ENCODE peak calls at places on chromosomes 16 and 17, in six cellular contexts. One of them, this sample, is unnamed.

GRCh38 chr16:1183235-1183907 is 30.5 kb downstream of the CACNA1H start:
- DNase-seq in GM23338: no peak
- DNase-seq in MM.1S: no peak
- DNase-seq in SK-N-SH: peak; percentile 55
- DNase-seq in PC-3: no peak
- DNase-seq in GM23248: peak; percentile 72
- DNase-seq in this sample: peak; percentile 75

GRCh38 chr17:67557921-67558320 is 159.8 kb upstream of the NOL11 start:
- DNase-seq in GM23248: peak; percentile 77
- DNase-seq in MM.1S: no peak
- DNase-seq in SK-N-SH: no peak
- DNase-seq in PC-3: no peak
- DNase-seq in GM23338: no peak
- DNase-seq in this sample: no peak

GRCh38 chr16:87834668-87835473 is 34.4 kb downstream of the SLC7A5 start:
- DNase-seq in MM.1S: no peak
- DNase-seq in PC-3: no peak
- DNase-seq in GM23248: no peak
- DNase-seq in SK-N-SH: peak; percentile 87
- DNase-seq in GM23338: no peak
- DNase-seq in this sample: no peak

GRCh38 chr17:31752570-31752969 is 106.5 kb downstream of the COPRS start:
- DNase-seq in MM.1S: no peak
- DNase-seq in GM23248: no peak
- DNase-seq in PC-3: no peak
- DNase-seq in SK-N-SH: no peak
- DNase-seq in GM23338: no peak
- DNase-seq in this sample: no peak

GRCh38 chr17:45345554-45346254 is 28.9 kb upstream of the MAP3K14 start:
- DNase-seq in PC-3: no peak
- DNase-seq in SK-N-SH: no peak
- DNase-seq in GM23248: peak; percentile 74
- DNase-seq in MM.1S: no peak
- DNase-seq in GM23338: no peak
- DNase-seq in this sample: no peak

GRCh38 chr17:58331815-58332719 is 3.5 kb upstream of the TSPOAP1 start:
- DNase-seq in SK-N-SH: peak; percentile 36
- DNase-seq in PC-3: no peak
- DNase-seq in GM23338: no peak
- DNase-seq in GM23248: no peak
- DNase-seq in MM.1S: peak; percentile 97
- DNase-seq in this sample: no peak

GRCh38 chr17:4934173-4934979 is 2.3 kb downstream of the GP1BA start:
- DNase-seq in MM.1S: peak; percentile 69
- DNase-seq in PC-3: peak; percentile 71
- DNase-seq in GM23338: peak; percentile 70
- DNase-seq in SK-N-SH: peak; percentile 72
- DNase-seq in GM23248: peak; percentile 63
- DNase-seq in this sample: no peak

GRCh38 chr17:21285164-21286065 is 904 bp downstream of the MAP2K3 start:
- DNase-seq in GM23338: no peak
- DNase-seq in MM.1S: no peak
- DNase-seq in GM23248: peak; percentile 78
- DNase-seq in PC-3: peak; percentile 55
- DNase-seq in SK-N-SH: peak; percentile 33
- DNase-seq in this sample: peak; percentile 36

GRCh38 chr17:6914711-6915110 is 81.1 kb upstream of the ALOX12 start:
- DNase-seq in GM23248: peak; percentile 39
- DNase-seq in SK-N-SH: no peak
- DNase-seq in GM23338: no peak
- DNase-seq in MM.1S: no peak
- DNase-seq in PC-3: no peak
- DNase-seq in this sample: no peak

GRCh38 chr17:74465378-74466110 is 890 bp upstream of the CD300A start:
- DNase-seq in GM23338: no peak
- DNase-seq in GM23248: no peak
- DNase-seq in SK-N-SH: no peak
- DNase-seq in MM.1S: no peak
- DNase-seq in PC-3: no peak
- DNase-seq in this sample: no peak

GRCh38 chr17:49969794-49970389 is 902 bp downstream of the DLX4 start:
- DNase-seq in MM.1S: no peak
- DNase-seq in GM23248: no peak
- DNase-seq in PC-3: no peak
- DNase-seq in SK-N-SH: no peak
- DNase-seq in GM23338: no peak
- DNase-seq in this sample: no peak

GRCh38 chr17:49970498-49970897 is 1.5 kb downstream of the DLX4 start:
- DNase-seq in GM23248: no peak
- DNase-seq in MM.1S: no peak
- DNase-seq in PC-3: no peak
- DNase-seq in GM23338: no peak
- DNase-seq in SK-N-SH: no peak
- DNase-seq in this sample: no peak

GRCh38 chr17:49967621-49968379 is 1.2 kb upstream of the DLX4 start:
- DNase-seq in GM23248: no peak
- DNase-seq in PC-3: no peak
- DNase-seq in MM.1S: no peak
- DNase-seq in GM23338: no peak
- DNase-seq in SK-N-SH: no peak
- DNase-seq in this sample: no peak

GRCh38 chr17:49968380-49969133 is 433 bp upstream of the DLX4 start:
- DNase-seq in MM.1S: peak; percentile 45
- DNase-seq in GM23248: peak; percentile 92
- DNase-seq in GM23338: peak; percentile 98
- DNase-seq in PC-3: peak; percentile 71
- DNase-seq in SK-N-SH: peak; percentile 97
- DNase-seq in this sample: peak; percentile 93

DNA sequence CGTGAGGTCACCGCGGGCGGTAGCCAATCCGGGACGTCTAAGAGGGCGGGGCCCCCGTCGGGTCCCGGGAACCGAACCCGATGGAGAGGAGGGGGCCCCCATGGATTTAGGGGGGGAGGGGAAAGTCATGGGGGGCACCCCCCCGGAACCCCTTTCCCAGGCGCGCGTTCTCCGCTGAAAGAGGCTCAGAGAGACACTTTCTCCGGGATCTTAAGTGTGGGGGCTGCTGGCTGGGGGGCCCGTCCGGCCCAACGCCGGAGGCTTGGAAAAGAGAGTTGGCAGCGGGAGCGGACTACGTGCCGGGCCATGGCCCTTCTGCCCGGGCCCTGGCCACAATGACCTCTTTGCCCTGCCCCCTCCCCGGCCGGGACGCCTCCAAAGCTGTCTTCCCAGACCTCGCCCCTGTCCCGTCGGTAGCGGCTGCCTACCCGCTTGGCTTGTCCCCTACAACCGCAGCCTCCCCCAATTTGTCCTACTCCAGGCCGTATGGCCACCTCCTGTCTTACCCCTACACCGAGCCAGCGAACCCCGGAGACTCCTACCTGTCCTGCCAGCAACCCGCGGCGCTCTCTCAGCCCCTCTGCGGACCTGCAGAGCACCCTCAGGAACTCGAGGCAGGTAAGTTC is at the start of gene DLX4:
- DNase-seq in GM23338: peak; percentile 65
- DNase-seq in GM23248: peak; percentile 69
- DNase-seq in PC-3: no peak
- DNase-seq in MM.1S: no peak
- DNase-seq in SK-N-SH: peak; percentile 71
- DNase-seq in this sample: peak; percentile 57
- TF ChIP-seq EZH2phosphoT487 in GM23338: no peak
- TF ChIP-seq EZH2phosphoT487 in GM23248: no peak
- TF ChIP-seq EZH2phosphoT487 in PC-3: no peak
- TF ChIP-seq EZH2phosphoT487 in MM.1S: no peak
- TF ChIP-seq EZH2phosphoT487 in SK-N-SH: no peak
- TF ChIP-seq EZH2phosphoT487 in this sample: peak; percentile 50

GRCh38 chr17:47686276-47686635 is 7.7 kb upstream of the TBKBP1 start:
- DNase-seq in SK-N-SH: no peak
- DNase-seq in GM23248: peak; percentile 86
- DNase-seq in MM.1S: no peak
- DNase-seq in GM23338: no peak
- DNase-seq in PC-3: no peak
- DNase-seq in this sample: no peak
- H3F3A ChIP-seq in SK-N-SH: peaks cover 61% of the 10 kb centered on the region
- H3F3A ChIP-seq in GM23248: peaks cover 68% of the 10 kb centered on the region
- H3F3A ChIP-seq in MM.1S: peaks cover 34% of the 10 kb centered on the region
- H3F3A ChIP-seq in GM23338: peaks cover 35% of the 10 kb centered on the region
- H3F3A ChIP-seq in PC-3: peaks cover 12% of the 10 kb centered on the region
- H3F3A ChIP-seq in this sample: peaks cover 69% of the 10 kb centered on the region

DNA sequence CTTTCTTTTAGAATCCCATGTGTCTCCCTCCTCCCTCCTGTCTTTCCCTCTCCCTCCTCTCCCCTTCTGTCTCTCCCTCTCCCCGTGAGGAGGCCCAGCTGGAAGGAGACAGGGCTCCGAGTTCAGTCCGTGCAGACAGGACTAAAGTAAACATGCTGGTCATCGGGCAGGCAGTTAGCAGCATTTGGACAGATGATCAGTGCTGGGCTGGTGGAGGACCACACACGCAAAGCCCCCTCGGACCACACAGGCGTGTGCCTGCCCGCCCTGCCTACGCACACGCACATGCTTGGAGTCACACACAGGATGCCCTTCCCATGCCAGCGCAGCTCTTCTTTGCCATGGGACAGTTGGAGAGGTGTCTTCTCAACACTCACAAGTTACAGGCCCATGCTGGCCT is 215.8 kb upstream of the FOXF1 start:
- DNase-seq in PC-3: no peak
- DNase-seq in SK-N-SH: no peak
- DNase-seq in MM.1S: no peak
- DNase-seq in GM23338: no peak
- DNase-seq in GM23248: no peak
- DNase-seq in this sample: no peak
- H3K27me3 ChIP-seq in PC-3: peaks cover 95% of the 10 kb centered on the region
- H3K27me3 ChIP-seq in SK-N-SH: peaks cover 97% of the 10 kb centered on the region
- H3K27me3 ChIP-seq in MM.1S: peaks cover 70% of the 10 kb centered on the region
- H3K27me3 ChIP-seq in GM23338: peaks cover 30% of the 10 kb centered on the region
- H3K27me3 ChIP-seq in GM23248: peaks cover 89% of the 10 kb centered on the region
- H3K27me3 ChIP-seq in this sample: peaks cover 97% of the 10 kb centered on the region

GRCh38 chr17:59369026-59369724 is 37.7 kb downstream of the YPEL2 start:
- DNase-seq in PC-3: peak; percentile 19
- DNase-seq in SK-N-SH: no peak
- DNase-seq in GM23338: no peak
- DNase-seq in GM23248: peak; percentile 52
- DNase-seq in MM.1S: no peak
- DNase-seq in this sample: no peak
- TF ChIP-seq EZH2phosphoT487 in PC-3: no peak
- TF ChIP-seq EZH2phosphoT487 in SK-N-SH: no peak
- TF ChIP-seq EZH2phosphoT487 in GM23338: no peak
- TF ChIP-seq EZH2phosphoT487 in GM23248: no peak
- TF ChIP-seq EZH2phosphoT487 in MM.1S: no peak
- TF ChIP-seq EZH2phosphoT487 in this sample: no peak

GRCh38 chr16:11734025-11734652 is 8.5 kb downstream of the TXNDC11 start:
- DNase-seq in PC-3: no peak
- DNase-seq in MM.1S: peak; percentile 70
- DNase-seq in SK-N-SH: no peak
- DNase-seq in GM23338: no peak
- DNase-seq in GM23248: no peak
- DNase-seq in this sample: no peak
- H3F3A ChIP-seq in PC-3: no peaks in the 10 kb centered on the region
- H3F3A ChIP-seq in MM.1S: peaks cover 98% of the 10 kb centered on the region
- H3F3A ChIP-seq in SK-N-SH: no peaks in the 10 kb centered on the region
- H3F3A ChIP-seq in GM23338: no peaks in the 10 kb centered on the region
- H3F3A ChIP-seq in GM23248: peaks cover 10% of the 10 kb centered on the region
- H3F3A ChIP-seq in this sample: no peaks in the 10 kb centered on the region

GRCh38 chr16:56670640-56670934 is 973 bp downstream of the MT1H start:
- DNase-seq in GM23338: peak; percentile 20
- DNase-seq in GM23248: no peak
- DNase-seq in SK-N-SH: no peak
- DNase-seq in PC-3: no peak
- DNase-seq in MM.1S: no peak
- DNase-seq in this sample: no peak

GRCh38 chr16:56669005-56669839 is at the start of gene MT1H:
- DNase-seq in GM23338: peak; percentile 51
- DNase-seq in SK-N-SH: no peak
- DNase-seq in GM23248: no peak
- DNase-seq in MM.1S: no peak
- DNase-seq in PC-3: no peak
- DNase-seq in this sample: no peak

GRCh38 chr16:56667581-56668571 is at the start of gene MT1G:
- DNase-seq in GM23338: peak; percentile 58
- DNase-seq in PC-3: no peak
- DNase-seq in GM23248: peak; percentile 54
- DNase-seq in SK-N-SH: peak; percentile 57
- DNase-seq in MM.1S: no peak
- DNase-seq in this sample: no peak

GRCh38 chr16:56671706-56672105 is 2.1 kb downstream of the MT1H start:
- DNase-seq in PC-3: peak; percentile 35
- DNase-seq in GM23248: peak; percentile 23
- DNase-seq in SK-N-SH: no peak
- DNase-seq in MM.1S: no peak
- DNase-seq in GM23338: no peak
- DNase-seq in this sample: no peak

GRCh38 chr16:56669840-56670639 is 426 bp downstream of the MT1H start:
- DNase-seq in MM.1S: no peak
- DNase-seq in SK-N-SH: no peak
- DNase-seq in GM23248: no peak
- DNase-seq in PC-3: no peak
- DNase-seq in GM23338: peak; percentile 35
- DNase-seq in this sample: no peak
- H3K27me3 ChIP-seq in MM.1S: peaks cover 83% of the 10 kb centered on the region
- H3K27me3 ChIP-seq in SK-N-SH: peaks cover 42% of the 10 kb centered on the region
- H3K27me3 ChIP-seq in GM23248: peaks cover 30% of the 10 kb centered on the region
- H3K27me3 ChIP-seq in PC-3: no peaks in the 10 kb centered on the region
- H3K27me3 ChIP-seq in GM23338: peaks cover 88% of the 10 kb centered on the region
- H3K27me3 ChIP-seq in this sample: peaks cover 100% of the 10 kb centered on the region

This sample was measured in neural progenitor cell.